ENCODE peak calls at places on chromosomes 5 and 9, in seven cellular contexts. K is caudate nucleus; F is NCI-H446 treated with DMSO at 0.1 percent for 48 hours; T is endothelial cell; Z is activated T-helper 9 cell treated with anti-CD3 and anti-CD28 coated beads, Interleukin-2, amount 50 U/mL, for 16 hours; Q is nucleus accumbens; N is left ventricle myocardium superior. U is an unnamed sample.

GRCh38 chr5:71932649-71933338 is 174.5 kb upstream of the MAP1B start:
- DNase-seq in F (peak; percentile 71), T (peak; percentile 11), N (peak; percentile 50), Q (no peak), K (no peak), Z (no peak), U (peak; percentile 84)

GRCh38 chr5:10666531-10667305 is 94.3 kb downstream of the DAP start:
- DNase-seq in N (no peak), Z (no peak), K (no peak), F (no peak), Q (no peak), T (no peak), U (no peak)

GRCh38 chr5:165209101-165209727 is 1703.8 kb downstream of the MAT2B start:
- DNase-seq in Q (no peak), F (peak; percentile 40), K (no peak), N (no peak), Z (no peak), T (no peak), U (no peak)

GRCh38 chr9:37622462-37622861 is 28.3 kb upstream of the FRMPD1 start:
- DNase-seq in Q (no peak), F (no peak), K (no peak), Z (no peak), T (no peak), N (no peak), U (no peak)

GRCh38 chr9:127783111-127783621 is 2.7 kb upstream of the CDK9 start:
- DNase-seq in K (no peak), Z (peak; percentile 49), Q (no peak), T (no peak), N (peak; percentile 67), F (no peak), U (no peak)

GRCh38 chr5:7745882-7746735 is 104.8 kb downstream of the CFAP90 start:
- DNase-seq in T (peak; percentile 81), Z (peak; percentile 11), K (peak; percentile 30), F (peak; percentile 26), Q (no peak), N (peak; percentile 58), U (no peak)

GRCh38 chr9:122263699-122264349 is 816 bp downstream of the RBM18 start:
- DNase-seq in Z (no peak), F (no peak), T (no peak), K (no peak), Q (no peak), N (no peak), U (no peak)

GRCh38 chr5:80453372-80453771 is 34.5 kb upstream of the FAM151B start:
- DNase-seq in Q (no peak), K (no peak), T (no peak), Z (no peak), F (no peak), N (no peak), U (no peak)

GRCh38 chr5:65338606-65339151 is 143.0 kb downstream of the ADAMTS6 start:
- DNase-seq in Z (no peak), Q (no peak), N (no peak), K (no peak), F (peak; percentile 73), T (no peak), U (no peak)

GRCh38 chr5:97931829-97932228 is 748.8 kb upstream of the RIOK2 start:
- DNase-seq in Q (no peak), T (no peak), N (no peak), F (no peak), K (no peak), Z (no peak), U (no peak)

GRCh38 chr9:78831726-78832125 is 534.8 kb downstream of the PSAT1 start:
- DNase-seq in K (no peak), N (no peak), Z (no peak), F (no peak), T (no peak), Q (no peak), U (no peak)

GRCh38 chr5:143618146-143618545 is 193.8 kb upstream of the HMHB1 start:
- DNase-seq in N (no peak), Q (no peak), K (no peak), F (no peak), T (no peak), Z (no peak), U (no peak)

U was measured in NCI-H226.